ENCODE peak calls at places on chromosomes 1 and 21, in eight cellular contexts. J, R, N, S, T, E, Q and V are unnamed samples.

GRCh38 chr1:156286061-156286460 is 1.9 kb downstream of the TMEM79 start:
- DNase-seq in J (no peak), R (no peak), N (no peak), S (no peak), T (no peak), E (no peak), Q (no peak), V (no peak)

GRCh38 chr1:20216574-20216973 is 30.3 kb upstream of the PLA2G2C start:
- DNase-seq in J (no peak), R (peak), N (no peak), S (no peak), T (peak), E (no peak), Q (peak), V (no peak)

GRCh38 chr1:66607458-66607857 is 73.5 kb downstream of the SGIP1 start:
- DNase-seq in J (no peak), R (no peak), N (no peak), S (no peak), T (peak), E (no peak), Q (peak), V (no peak)

GRCh38 chr1:231937013-231937754 is 310.6 kb downstream of the DISC1 start:
- DNase-seq in J (no peak), R (no peak), N (peak), S (no peak), T (no peak), E (no peak), Q (no peak), V (peak)

GRCh38 chr1:58785424-58786058 is 1.7 kb upstream of the JUN start:
- DNase-seq in J (no peak), R (peak), N (peak), S (peak), T (peak), E (peak), Q (peak), V (peak)

GRCh38 chr1:205545991-205546390 is 41.5 kb downstream of the CDK18 start:
- DNase-seq in J (no peak), R (no peak), N (no peak), S (no peak), T (no peak), E (no peak), Q (no peak), V (no peak)

GRCh38 chr21:41783476-41784150 is 16.8 kb upstream of the RIPK4 start:
- DNase-seq in J (no peak), R (peak), N (peak), S (no peak), T (no peak), E (no peak), Q (peak), V (no peak)

GRCh38 chr1:58584082-58584895 is 7.2 kb upstream of the TACSTD2 start:
- DNase-seq in J (no peak), R (peak), N (peak), S (peak), T (peak), E (no peak), Q (no peak), V (no peak)

GRCh38 chr1:213484333-213484732 is 433.3 kb downstream of the RPS6KC1 start:
- DNase-seq in J (no peak), R (no peak), N (no peak), S (no peak), T (no peak), E (no peak), Q (no peak), V (no peak)

GRCh38 chr1:42777860-42778259 is 6.9 kb upstream of the TMEM269 start:
- DNase-seq in J (no peak), R (no peak), N (peak), S (peak), T (peak), E (no peak), Q (peak), V (peak)

GRCh38 chr1:225853441-225853840 is 28.7 kb downstream of the TMEM63A start:
- DNase-seq in J (no peak), R (no peak), N (no peak), S (no peak), T (no peak), E (no peak), Q (no peak), V (no peak)

GRCh38 chr1:240100351-240100750 is 8.7 kb downstream of the FMN2 start:
- DNase-seq in J (no peak), R (peak), N (no peak), S (no peak), T (no peak), E (no peak), Q (no peak), V (no peak)

GRCh38 chr1:204780682-204781081 is 90.0 kb upstream of the NFASC start:
- DNase-seq in J (no peak), R (no peak), N (no peak), S (no peak), T (no peak), E (no peak), Q (no peak), V (no peak)